ENCODE peak calls at places on chromosomes 6 and 20, in five cellular contexts. T, E, O, P and Y are unnamed samples.

GRCh38 chr6:96066376-96066775 is 50.6 kb downstream of the FUT9 start:
- DNase-seq in T (no peak), E (no peak), O (no peak), P (no peak), Y (no peak)

GRCh38 chr6:154450498-154450897 is 60.0 kb downstream of the CNKSR3 start:
- DNase-seq in T (no peak), E (no peak), O (no peak), P (no peak), Y (no peak)

GRCh38 chr20:33443006-33443511 is 504 bp downstream of the SNTA1 start:
- DNase-seq in T (peak; percentile 65), E (no peak), O (no peak), P (no peak), Y (no peak)

GRCh38 chr6:145886228-145886956 is 71.8 kb upstream of the FBXO30 start:
- DNase-seq in T (peak; percentile 55), E (peak; percentile 88), O (no peak), P (no peak), Y (peak; percentile 75)

GRCh38 chr6:84853901-84854300 is 89.5 kb upstream of the TBX18 start:
- DNase-seq in T (peak; percentile 47), E (no peak), O (no peak), P (no peak), Y (peak; percentile 36)

GRCh38 chr6:53418288-53418687 is 69.5 kb upstream of the ELOVL5 start:
- DNase-seq in T (no peak), E (no peak), O (no peak), P (no peak), Y (no peak)

GRCh38 chr6:35486005-35486925 is 10.6 kb downstream of the TEAD3 start:
- DNase-seq in T (no peak), E (no peak), O (no peak), P (peak; percentile 92), Y (no peak)

GRCh38 chr6:120735641-120736040 is 598.6 kb downstream of the TBC1D32 start:
- DNase-seq in T (no peak), E (no peak), O (no peak), P (no peak), Y (no peak)

GRCh38 chr6:89997456-89998445 is 103.5 kb downstream of the GJA10 start:
- DNase-seq in T (peak; percentile 20), E (no peak), O (no peak), P (no peak), Y (peak; percentile 84)

GRCh38 chr6:17233531-17233930 is 47.6 kb upstream of the RBM24 start:
- DNase-seq in T (peak; percentile 18), E (peak; percentile 46), O (no peak), P (no peak), Y (peak; percentile 46)

GRCh38 chr6:147167576-147168461 is 36.4 kb upstream of the STXBP5 start:
- DNase-seq in T (peak; percentile 35), E (no peak), O (no peak), P (no peak), Y (peak; percentile 10)

GRCh38 chr6:95917034-95917433 is 98.7 kb upstream of the FUT9 start:
- DNase-seq in T (no peak), E (no peak), O (no peak), P (no peak), Y (peak; percentile 2)

GRCh38 chr20:8798505-8798904 is 270.4 kb upstream of the PLCB4 start:
- DNase-seq in T (peak; percentile 30), E (no peak), O (no peak), P (no peak), Y (peak; percentile 42)

GRCh38 chr20:6709865-6710595 is 57.5 kb upstream of the BMP2 start:
- DNase-seq in T (no peak), E (peak; percentile 54), O (no peak), P (no peak), Y (peak; percentile 50)

GRCh38 chr6:921400-921799 is 228.5 kb upstream of the EXOC2 start:
- DNase-seq in T (no peak), E (no peak), O (no peak), P (no peak), Y (no peak)

GRCh38 chr6:75855047-75855446 is 106.0 kb downstream of the MYO6 start:
- DNase-seq in T (peak; percentile 79), E (peak; percentile 77), O (peak; percentile 48), P (no peak), Y (peak; percentile 86)

GRCh38 chr6:56522871-56523270 is 119.8 kb downstream of the DST start:
- DNase-seq in T (no peak), E (no peak), O (no peak), P (no peak), Y (no peak)

GRCh38 chr6:56526860-56527544 is 115.7 kb downstream of the DST start:
- DNase-seq in T (peak; percentile 34), E (peak; percentile 66), O (no peak), P (no peak), Y (no peak)

GRCh38 chr6:56527934-56528333 is 114.8 kb downstream of the DST start:
- DNase-seq in T (peak; percentile 71), E (peak; percentile 46), O (no peak), P (no peak), Y (peak; percentile 38)

GRCh38 chr6:56525976-56526375 is 116.7 kb downstream of the DST start:
- DNase-seq in T (no peak), E (no peak), O (no peak), P (no peak), Y (no peak)

GRCh38 chr6:56524891-56525703 is 117.6 kb downstream of the DST start:
- DNase-seq in T (peak; percentile 93), E (peak; percentile 96), O (no peak), P (no peak), Y (peak; percentile 99)
- H3K9ac ChIP-seq in T (peak overlapping the region; percentile 61), E (no peak overlapping the region), O (no peak overlapping the region), P (no peak overlapping the region), Y (no peak overlapping the region)

GRCh38 chr6:135703621-135704020 is 147.9 kb upstream of the PDE7B start:
- DNase-seq in T (no peak), E (no peak), O (no peak), P (no peak), Y (no peak)

GRCh38 chr6:135702955-135703499 is 148.5 kb upstream of the PDE7B start:
- DNase-seq in T (no peak), E (no peak), O (no peak), P (no peak), Y (no peak)

DNA sequence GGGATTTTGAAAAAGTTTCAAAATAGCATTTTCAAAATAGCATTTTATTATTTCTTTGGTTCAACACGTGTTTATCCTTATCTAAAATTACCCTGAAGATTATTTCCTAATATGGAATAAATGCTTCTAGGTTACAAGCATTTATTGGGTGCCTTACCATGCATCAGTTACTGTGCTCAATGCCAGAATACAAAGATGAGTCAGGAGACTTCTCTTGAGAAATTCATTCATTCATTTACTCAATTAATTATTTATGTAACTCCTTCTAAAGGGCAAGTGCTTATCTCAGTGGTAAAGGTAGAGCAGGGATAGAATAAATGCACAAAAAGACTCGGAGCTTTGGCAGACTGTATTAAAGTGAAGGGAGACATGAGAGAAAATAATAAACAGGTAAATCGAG is 150.1 kb upstream of the PDE7B start:
- DNase-seq in T (peak; percentile 21), E (no peak), O (no peak), P (no peak), Y (no peak)
- H3K9ac ChIP-seq in T (no peak overlapping the region), E (no peak overlapping the region), O (no peak overlapping the region), P (no peak overlapping the region), Y (no peak overlapping the region)

GRCh38 chr20:44532248-44532980 is 10.5 kb upstream of the SERINC3 start:
- DNase-seq in T (peak; percentile 45), E (no peak), O (no peak), P (no peak), Y (no peak)

GRCh38 chr20:44533928-44534327 is 12.1 kb upstream of the SERINC3 start:
- DNase-seq in T (no peak), E (no peak), O (no peak), P (no peak), Y (no peak)

GRCh38 chr20:44536139-44536538 is 14.3 kb upstream of the SERINC3 start:
- DNase-seq in T (no peak), E (no peak), O (no peak), P (no peak), Y (no peak)

GRCh38 chr20:44528309-44528708 is 6.4 kb upstream of the SERINC3 start:
- DNase-seq in T (no peak), E (no peak), O (no peak), P (no peak), Y (no peak)

GRCh38 chr20:44532981-44533331 is 11.1 kb upstream of the SERINC3 start:
- DNase-seq in T (peak; percentile 56), E (peak; percentile 58), O (no peak), P (no peak), Y (peak; percentile 54)
- H3K9ac ChIP-seq in T (peak overlapping the region; percentile 87), E (no peak overlapping the region), O (peak overlapping the region; percentile 67), P (peak overlapping the region; percentile 51), Y (no peak overlapping the region)

DNA sequence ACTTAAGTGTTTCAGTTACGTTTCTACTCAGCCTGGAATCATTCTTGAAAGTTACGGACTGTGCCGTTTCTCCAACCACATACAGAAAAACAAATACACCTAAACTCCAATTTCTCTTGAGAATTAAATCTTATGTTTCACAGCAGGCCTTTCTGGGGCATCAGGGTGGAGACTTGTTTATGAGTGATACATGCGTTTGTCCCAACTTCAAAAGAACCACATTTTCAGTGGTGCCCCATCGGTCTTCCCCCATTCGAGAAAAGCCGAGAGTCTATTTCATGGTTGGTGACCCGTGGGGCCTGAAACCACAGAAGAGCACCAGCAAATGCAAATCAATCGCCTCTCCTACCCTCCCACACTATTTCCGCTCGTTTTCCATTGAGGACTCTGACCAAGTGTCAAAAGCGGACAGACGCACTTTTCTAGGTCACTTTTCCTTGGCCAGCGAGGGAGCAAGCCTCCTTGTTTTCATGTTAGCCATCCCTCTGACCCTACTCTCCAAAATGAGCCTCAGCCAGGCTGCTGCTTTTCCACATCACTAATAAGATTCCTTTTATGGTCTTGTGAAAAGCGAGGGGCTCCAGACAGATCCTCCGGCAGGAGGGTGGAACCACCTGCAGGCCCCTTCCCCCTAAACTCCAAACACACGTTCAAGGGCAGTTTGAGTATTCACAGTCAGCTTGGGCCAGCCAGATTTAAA is 3.1 kb downstream of the JAG1 start:
- DNase-seq in T (no peak), E (peak; percentile 30), O (no peak), P (no peak), Y (peak; percentile 41)
- H3K9ac ChIP-seq in T (peak overlapping the region; percentile 53), E (peak overlapping the region; percentile 62), O (peak overlapping the region; percentile 83), P (no peak overlapping the region), Y (peak overlapping the region; percentile 53)